ENCODE peak calls at places on chromosomes 6 and 20, in ten cellular contexts. U is suprapubic skin; W is brain microvascular endothelial cell; S is hepatocyte; H is WERI-Rb-1; J is pancreas; G is heart right ventricle; I is CD8-positive, alpha-beta memory T cell; A is MM.1S; R is K562. P is an unnamed sample.

GRCh38 chr6:117668736-117669135 is 6.5 kb upstream of the NUS1 start:
- DNase-seq in J (no peak), A (no peak), U (no peak), S (no peak), G (no peak), R (no peak), H (no peak), W (no peak), I (no peak), P (no peak)

GRCh38 chr20:37346232-37346525 is 239 bp downstream of the SRC start:
- DNase-seq in W (no peak), H (no peak), G (no peak), I (no peak), R (no peak), U (peak), A (no peak), S (no peak), J (no peak), P (no peak)

GRCh38 chr6:74289881-74290280 is 593.9 kb downstream of the CD109 start:
- DNase-seq in J (no peak), R (no peak), I (no peak), H (no peak), W (no peak), S (peak), U (no peak), A (no peak), G (no peak), P (no peak)

GRCh38 chr6:30735668-30736314 is 6.7 kb downstream of the FLOT1 start:
- DNase-seq in A (peak), I (no peak), H (no peak), U (no peak), S (no peak), R (no peak), G (no peak), J (no peak), W (no peak), P (no peak)

GRCh38 chr6:9140181-9140580 is 704.8 kb upstream of the SLC35B3 start:
- DNase-seq in A (no peak), S (no peak), U (peak), W (no peak), H (no peak), R (no peak), J (peak), I (no peak), G (no peak), P (no peak)

GRCh38 chr6:143427109-143427817 is 23.2 kb downstream of the ADAT2 start:
- DNase-seq in I (peak), J (peak), S (peak), U (peak), A (peak), H (peak), G (peak), W (peak), R (peak), P (peak)

GRCh38 chr6:128036808-128037570 is 136.1 kb upstream of the THEMIS start:
- DNase-seq in U (no peak), J (no peak), H (peak), S (no peak), I (no peak), W (no peak), A (no peak), G (no peak), R (no peak), P (no peak)

GRCh38 chr20:20241966-20242365 is 125.9 kb upstream of the INSM1 start:
- DNase-seq in I (no peak), S (no peak), G (no peak), W (no peak), J (no peak), A (no peak), H (no peak), R (no peak), U (no peak), P (peak)

GRCh38 chr6:130961148-130961547 is 101.9 kb downstream of the EPB41L2 start:
- DNase-seq in R (no peak), I (no peak), U (no peak), A (no peak), S (no peak), W (no peak), J (no peak), H (no peak), G (no peak), P (no peak)

GRCh38 chr6:39892490-39893129 is 41.7 kb downstream of the MOCS1 start:
- DNase-seq in G (peak), R (peak), S (peak), J (no peak), A (peak), W (peak), U (no peak), I (no peak), H (peak), P (peak)

DNA sequence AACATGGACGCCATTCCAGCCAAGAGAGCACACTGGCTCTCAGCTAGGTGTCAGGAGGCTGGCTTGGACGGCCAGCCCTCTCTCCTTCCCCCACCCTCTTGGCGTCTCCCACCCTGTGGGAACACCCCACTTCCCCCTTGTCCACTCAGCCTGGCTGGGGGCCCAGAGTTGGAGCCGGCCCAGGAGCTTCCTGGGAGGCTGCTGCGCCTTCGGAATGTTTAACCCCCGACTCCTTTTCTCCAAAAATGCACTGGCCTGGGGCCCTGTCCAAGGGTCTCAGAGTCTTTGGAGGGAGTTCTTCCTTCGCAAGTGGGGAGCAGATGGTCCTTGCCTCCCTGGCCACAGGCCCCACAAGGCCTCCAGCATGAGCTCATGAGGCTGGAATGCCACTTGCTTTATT is 4.1 kb downstream of the ADAM33 start:
- DNase-seq in H (no peak), I (no peak), U (no peak), G (peak), A (no peak), R (no peak), S (no peak), J (no peak), W (no peak), P (peak)
- H3K27ac ChIP-seq in H (no peak), I (no peak), U (peak), G (no peak), A (no peak), R (no peak), S (peak), J (no peak), W (no peak), P (no peak)

GRCh38 chr6:15287670-15288069 is 41.8 kb downstream of the JARID2 start:
- DNase-seq in R (no peak), G (no peak), J (no peak), A (no peak), U (no peak), S (no peak), I (no peak), W (no peak), H (no peak), P (no peak)
- H3K27ac ChIP-seq in R (no peak), G (no peak), J (no peak), A (no peak), U (no peak), S (no peak), I (no peak), W (no peak), H (no peak), P (no peak)

GRCh38 chr20:10478930-10479329 is 43.8 kb downstream of the SLX4IP start:
- DNase-seq in W (no peak), U (no peak), S (no peak), A (no peak), J (no peak), H (no peak), G (no peak), I (no peak), R (no peak), P (no peak)

GRCh38 chr20:10478205-10478604 is 43.1 kb downstream of the SLX4IP start:
- DNase-seq in S (no peak), J (no peak), G (no peak), R (no peak), I (no peak), W (no peak), A (no peak), U (no peak), H (no peak), P (no peak)

GRCh38 chr20:10476319-10476724 is 41.2 kb downstream of the SLX4IP start:
- DNase-seq in R (peak), H (no peak), S (no peak), A (peak), G (no peak), U (no peak), J (no peak), W (no peak), I (no peak), P (no peak)

GRCh38 chr20:10475225-10475624 is 40.1 kb downstream of the SLX4IP start:
- DNase-seq in R (no peak), W (no peak), H (no peak), J (no peak), I (no peak), G (no peak), A (no peak), U (no peak), S (no peak), P (no peak)

GRCh38 chr20:10474606-10475184 is 39.6 kb downstream of the SLX4IP start:
- DNase-seq in I (no peak), H (no peak), R (no peak), A (no peak), J (no peak), W (no peak), S (no peak), U (no peak), G (peak), P (no peak)
- H3K27ac ChIP-seq in I (no peak), H (no peak), R (peak), A (no peak), J (no peak), W (no peak), S (no peak), U (no peak), G (no peak), P (no peak)

DNA sequence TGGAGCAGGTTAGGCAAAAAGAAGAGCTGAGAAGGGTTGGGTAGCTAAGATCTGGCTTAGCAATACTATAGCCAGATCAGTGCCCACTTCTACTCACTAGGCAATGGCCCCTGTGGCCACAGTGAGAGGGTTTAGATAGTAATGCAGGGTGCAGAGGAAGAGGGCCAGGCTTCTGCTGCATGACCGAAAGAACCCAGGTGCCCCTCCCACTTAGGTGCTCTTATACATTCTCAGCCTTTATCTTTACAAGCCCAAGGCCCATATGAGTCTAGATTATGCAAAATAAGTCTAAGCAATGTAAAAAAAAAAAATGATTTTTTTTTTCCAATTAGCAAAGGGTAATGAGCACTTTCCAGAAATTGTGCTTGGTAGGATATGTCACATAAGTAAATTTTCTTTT is 171.3 kb downstream of the CD24 start:
- DNase-seq in I (no peak), U (no peak), H (no peak), S (no peak), J (no peak), A (no peak), G (no peak), W (no peak), R (no peak), P (no peak)
- H3K27ac ChIP-seq in I (no peak), U (no peak), H (no peak), S (no peak), J (no peak), A (no peak), G (no peak), W (no peak), R (no peak), P (no peak)

DNA sequence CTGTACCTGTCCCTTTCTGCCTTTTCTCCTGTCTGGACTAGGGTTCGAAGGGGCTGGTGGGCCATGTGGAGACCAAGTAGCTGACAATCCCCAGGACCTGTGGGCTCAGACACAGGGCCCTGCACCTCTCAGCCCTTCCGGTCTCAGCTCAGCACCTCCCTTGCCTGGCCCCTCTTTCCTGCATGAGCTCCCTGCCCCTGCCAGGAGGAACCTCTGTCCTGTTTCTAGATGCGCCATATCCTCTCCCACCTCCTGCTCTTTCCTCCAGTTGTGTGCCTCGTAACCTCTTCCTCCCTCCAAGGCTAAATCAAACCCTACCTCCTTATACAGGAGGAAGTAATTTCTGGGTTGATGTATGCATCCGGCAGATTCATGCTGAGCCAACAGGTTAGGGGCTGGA is 30.8 kb downstream of the ITPR3 start:
- DNase-seq in J (no peak), R (no peak), A (no peak), U (no peak), G (no peak), H (no peak), W (no peak), I (no peak), S (no peak), P (no peak)
- H3K27ac ChIP-seq in J (no peak), R (no peak), A (no peak), U (no peak), G (no peak), H (no peak), W (no peak), I (no peak), S (no peak), P (no peak)

GRCh38 chr20:46219920-46220319 is 88.4 kb downstream of the CDH22 start:
- DNase-seq in U (no peak), J (no peak), I (no peak), H (no peak), S (no peak), A (no peak), W (no peak), G (no peak), R (no peak), P (no peak)

GRCh38 chr20:46219190-46219589 is 89.1 kb downstream of the CDH22 start:
- DNase-seq in H (no peak), R (no peak), J (no peak), A (no peak), U (no peak), W (no peak), S (no peak), I (no peak), G (no peak), P (no peak)

GRCh38 chr20:46221271-46221670 is 87.0 kb downstream of the CDH22 start:
- DNase-seq in G (no peak), S (no peak), W (no peak), I (no peak), U (no peak), H (peak), A (no peak), R (no peak), J (no peak), P (no peak)

GRCh38 chr20:46220808-46221207 is 87.5 kb downstream of the CDH22 start:
- DNase-seq in S (no peak), J (no peak), G (no peak), R (peak), U (no peak), W (no peak), H (peak), I (no peak), A (no peak), P (no peak)

DNA sequence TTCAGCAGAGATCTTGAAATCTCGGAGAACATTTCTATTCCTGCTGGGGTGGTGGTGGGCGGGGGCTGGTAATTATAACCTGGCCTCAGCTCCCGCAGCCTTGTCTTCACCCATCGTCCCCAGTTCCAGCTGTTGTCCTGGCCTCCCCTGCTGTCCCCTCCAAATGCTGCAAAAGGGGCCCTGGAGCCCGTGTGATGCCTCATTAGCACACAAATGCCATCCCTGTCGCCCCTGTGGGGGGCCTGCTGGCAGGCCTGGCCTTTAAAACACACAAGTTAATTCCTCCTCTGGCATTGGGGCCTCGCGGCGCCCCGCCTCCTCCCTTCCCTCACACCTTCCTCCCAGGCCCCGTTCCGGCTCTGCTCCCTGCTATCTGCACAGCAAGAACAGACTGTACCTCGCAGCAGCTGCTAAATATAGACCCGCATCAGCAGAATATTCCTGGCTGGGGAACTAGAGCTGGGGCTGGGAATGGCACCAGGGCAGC is 85.7 kb downstream of the CDH22 start:
- DNase-seq in A (no peak), J (no peak), U (no peak), S (peak), G (peak), H (no peak), W (no peak), R (no peak), I (no peak), P (no peak)
- H3K27ac ChIP-seq in A (no peak), J (no peak), U (no peak), S (no peak), G (peak), H (peak), W (no peak), R (no peak), I (no peak), P (no peak)

DNA sequence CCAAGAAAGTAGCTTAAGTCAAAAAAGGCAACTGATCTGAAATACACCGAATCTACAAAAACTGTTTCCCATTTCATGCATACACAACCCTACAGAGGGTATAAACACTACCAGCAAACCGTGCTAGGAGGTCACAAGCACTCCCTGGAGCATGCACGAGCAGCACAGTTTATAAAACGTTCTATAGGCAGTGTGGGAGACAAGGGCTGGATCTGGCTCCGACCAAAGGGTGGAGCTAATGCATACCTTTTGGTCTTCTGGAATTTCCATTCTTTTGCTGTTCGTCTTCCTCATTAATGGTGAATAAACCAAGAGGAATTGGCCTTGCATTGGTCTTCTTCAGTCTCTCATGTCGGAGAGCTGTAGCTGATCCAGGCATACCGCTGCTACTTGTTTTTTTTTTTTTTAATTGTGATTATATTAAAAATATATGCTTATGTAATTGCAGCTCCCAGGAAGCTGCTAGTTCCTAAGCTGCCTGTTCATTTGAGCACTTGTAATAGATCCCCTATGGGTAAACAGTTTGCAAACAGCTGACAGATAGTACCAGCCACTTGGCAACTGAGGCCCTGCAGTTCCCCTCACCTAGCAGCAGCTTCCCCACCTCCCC is 24.5 kb downstream of the MAP7 start:
- DNase-seq in R (no peak), A (no peak), G (no peak), I (no peak), J (no peak), U (no peak), H (no peak), S (no peak), W (no peak), P (no peak)
- H3K27ac ChIP-seq in R (no peak), A (no peak), G (no peak), I (no peak), J (no peak), U (no peak), H (no peak), S (no peak), W (no peak), P (peak)

GRCh38 chr6:138465007-138465645 is 34.2 kb downstream of the NHSL1 start:
- DNase-seq in S (peak), H (no peak), I (no peak), G (no peak), J (no peak), A (no peak), R (no peak), U (no peak), W (peak), P (no peak)
- H3K27ac ChIP-seq in S (peak), H (no peak), I (no peak), G (no peak), J (no peak), A (no peak), R (no peak), U (no peak), W (peak), P (no peak)

DNA sequence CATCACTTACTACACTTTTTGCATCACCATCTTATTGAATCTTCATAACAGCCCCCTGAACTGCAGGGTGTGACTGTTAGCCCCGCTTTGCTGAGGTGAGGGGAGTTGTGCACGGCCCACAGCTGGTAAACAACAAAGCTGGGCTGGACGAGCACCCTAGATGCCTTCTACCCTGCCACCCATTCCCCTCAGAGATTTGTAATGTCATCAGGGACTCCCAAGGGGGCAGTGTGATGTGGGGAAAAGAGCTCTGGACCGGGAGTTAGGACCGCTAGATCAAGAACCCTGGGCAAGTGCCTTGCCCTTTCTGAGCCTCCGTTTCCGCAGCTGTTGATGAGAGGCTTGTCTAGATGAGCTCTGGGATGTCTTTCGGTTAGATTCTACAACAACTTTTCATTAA is 20.9 kb downstream of the PKIG start:
- DNase-seq in S (no peak), G (no peak), W (no peak), U (no peak), H (no peak), R (peak), J (no peak), I (no peak), A (no peak), P (no peak)
- H3K27ac ChIP-seq in S (no peak), G (no peak), W (no peak), U (no peak), H (no peak), R (no peak), J (no peak), I (no peak), A (no peak), P (no peak)

DNA sequence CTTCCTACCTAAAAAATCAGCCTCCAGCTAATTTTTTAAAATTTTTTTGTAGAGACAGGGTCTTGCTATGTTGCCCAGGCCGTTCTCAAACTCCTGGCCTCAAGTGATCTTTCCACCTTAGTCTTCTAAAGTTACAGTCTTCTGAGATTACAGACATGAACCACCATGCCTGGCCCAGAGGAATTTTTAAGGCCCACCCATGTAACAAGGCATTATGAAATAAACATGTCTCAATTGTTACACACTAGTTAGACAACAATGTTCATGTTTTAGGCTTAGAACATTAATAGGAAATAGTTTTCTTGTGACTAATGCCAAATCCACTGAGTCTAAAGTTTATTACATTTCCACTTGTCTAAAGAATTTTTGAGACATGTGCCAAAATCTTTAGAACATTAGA is 221.2 kb downstream of the LAMA2 start:
- DNase-seq in J (no peak), R (no peak), G (no peak), S (no peak), H (no peak), A (no peak), W (no peak), U (no peak), I (no peak), P (no peak)
- H3K27ac ChIP-seq in J (no peak), R (no peak), G (peak), S (no peak), H (no peak), A (no peak), W (peak), U (peak), I (no peak), P (no peak)

P was measured in substantia nigra.